ENCODE peak calls at places on chromosomes 12 and 14, in four cellular contexts. One of them, this sample, is unnamed.

GRCh38 chr12:10967409-10967808 is 19.3 kb downstream of the TAS2R50 start:
- DNase-seq in Daoy: no peak
- DNase-seq in posterior cingulate gyrus: no peak
- DNase-seq in iris pigment epithelial cell: peak; percentile 56
- DNase-seq in this sample: no peak

GRCh38 chr14:60090864-60091519 is 731 bp upstream of the PCNX4 start:
- DNase-seq in Daoy: peak; percentile 78
- DNase-seq in posterior cingulate gyrus: no peak
- DNase-seq in iris pigment epithelial cell: peak; percentile 83
- DNase-seq in this sample: peak; percentile 63

GRCh38 chr12:21773263-21773741 is 1.2 kb downstream of the KCNJ8 start:
- DNase-seq in Daoy: peak; percentile 6
- DNase-seq in posterior cingulate gyrus: peak; percentile 86
- DNase-seq in iris pigment epithelial cell: no peak
- DNase-seq in this sample: no peak

GRCh38 chr14:89566180-89566579 is 149.1 kb upstream of the FOXN3 start:
- DNase-seq in Daoy: no peak
- DNase-seq in posterior cingulate gyrus: no peak
- DNase-seq in iris pigment epithelial cell: no peak
- DNase-seq in this sample: no peak

GRCh38 chr14:20790439-20791116 is 9.5 kb downstream of the RNASE6 start:
- DNase-seq in Daoy: no peak
- DNase-seq in posterior cingulate gyrus: no peak
- DNase-seq in iris pigment epithelial cell: no peak
- DNase-seq in this sample: no peak

GRCh38 chr14:48563465-48563864 is 888.1 kb upstream of the MDGA2 start:
- DNase-seq in Daoy: peak; percentile 3
- DNase-seq in posterior cingulate gyrus: no peak
- DNase-seq in iris pigment epithelial cell: peak; percentile 3
- DNase-seq in this sample: no peak

GRCh38 chr14:64444984-64445845 is 20.1 kb upstream of the AKAP5 start:
- DNase-seq in Daoy: peak; percentile 92
- DNase-seq in posterior cingulate gyrus: peak; percentile 77
- DNase-seq in iris pigment epithelial cell: peak; percentile 94
- DNase-seq in this sample: no peak

GRCh38 chr12:122862110-122862634 is 26.9 kb downstream of the HIP1R start:
- DNase-seq in Daoy: no peak
- DNase-seq in posterior cingulate gyrus: peak; percentile 86
- DNase-seq in iris pigment epithelial cell: no peak
- DNase-seq in this sample: no peak

GRCh38 chr12:47820631-47821345 is 1.1 kb upstream of the HDAC7 start:
- DNase-seq in Daoy: peak; percentile 97
- DNase-seq in posterior cingulate gyrus: peak; percentile 79
- DNase-seq in iris pigment epithelial cell: peak; percentile 97
- DNase-seq in this sample: peak; percentile 85

GRCh38 chr12:77725611-77726010 is 105.1 kb upstream of the NAV3 start:
- DNase-seq in Daoy: peak; percentile 53
- DNase-seq in posterior cingulate gyrus: no peak
- DNase-seq in iris pigment epithelial cell: peak; percentile 94
- DNase-seq in this sample: no peak

GRCh38 chr12:105485321-105485910 is 154.9 kb downstream of the C12orf75 start:
- DNase-seq in Daoy: peak; percentile 86
- DNase-seq in posterior cingulate gyrus: no peak
- DNase-seq in iris pigment epithelial cell: peak; percentile 90
- DNase-seq in this sample: no peak

GRCh38 chr12:88153959-88154358 is 11.9 kb downstream of the TMTC3 start:
- DNase-seq in Daoy: peak; percentile 15
- DNase-seq in posterior cingulate gyrus: no peak
- DNase-seq in iris pigment epithelial cell: peak; percentile 68
- DNase-seq in this sample: peak; percentile 30